ENCODE peak calls at places on chromosomes 16 and 17, in five cellular contexts. One of them, this sample, is unnamed.

GRCh38 chr16:88785106-88785924 is at the start of gene PIEZO1:
- DNase-seq in cardiac muscle cell: peak
- DNase-seq in activated naive CD4-positive, alpha-beta T cell: peak
- DNase-seq in anterior cingulate cortex: peak
- DNase-seq in HFF-Myc: no peak
- DNase-seq in this sample: no peak

GRCh38 chr17:37255434-37255833 is 120.4 kb upstream of the C17orf78 start:
- DNase-seq in cardiac muscle cell: no peak
- DNase-seq in activated naive CD4-positive, alpha-beta T cell: no peak
- DNase-seq in anterior cingulate cortex: no peak
- DNase-seq in HFF-Myc: no peak
- DNase-seq in this sample: no peak

GRCh38 chr17:22310717-22311686 is 618.7 kb downstream of the KCNJ18 start:
- DNase-seq in cardiac muscle cell: no peak
- DNase-seq in activated naive CD4-positive, alpha-beta T cell: no peak
- DNase-seq in anterior cingulate cortex: no peak
- DNase-seq in HFF-Myc: no peak
- DNase-seq in this sample: no peak

GRCh38 chr16:28977703-28978641 is 3.4 kb downstream of the SPNS1 start:
- DNase-seq in cardiac muscle cell: peak
- DNase-seq in activated naive CD4-positive, alpha-beta T cell: peak
- DNase-seq in anterior cingulate cortex: no peak
- DNase-seq in HFF-Myc: no peak
- DNase-seq in this sample: no peak

GRCh38 chr16:86925067-86925791 is 346.9 kb downstream of the FOXL1 start:
- DNase-seq in cardiac muscle cell: peak
- DNase-seq in activated naive CD4-positive, alpha-beta T cell: no peak
- DNase-seq in anterior cingulate cortex: no peak
- DNase-seq in HFF-Myc: no peak
- DNase-seq in this sample: no peak

GRCh38 chr17:43831633-43832032 is 1.3 kb downstream of the MPP3 start:
- DNase-seq in cardiac muscle cell: peak
- DNase-seq in activated naive CD4-positive, alpha-beta T cell: no peak
- DNase-seq in anterior cingulate cortex: no peak
- DNase-seq in HFF-Myc: no peak
- DNase-seq in this sample: no peak

GRCh38 chr17:58283674-58284612 is 3.2 kb upstream of the MPO start:
- DNase-seq in cardiac muscle cell: no peak
- DNase-seq in activated naive CD4-positive, alpha-beta T cell: no peak
- DNase-seq in anterior cingulate cortex: no peak
- DNase-seq in HFF-Myc: no peak
- DNase-seq in this sample: no peak

GRCh38 chr16:7423436-7423941 is 90.8 kb downstream of the RBFOX1 start:
- DNase-seq in cardiac muscle cell: peak
- DNase-seq in activated naive CD4-positive, alpha-beta T cell: no peak
- DNase-seq in anterior cingulate cortex: no peak
- DNase-seq in HFF-Myc: no peak
- DNase-seq in this sample: no peak

GRCh38 chr16:67514382-67514828 is 14.2 kb upstream of the RIPOR1 start:
- DNase-seq in cardiac muscle cell: peak
- DNase-seq in activated naive CD4-positive, alpha-beta T cell: peak
- DNase-seq in anterior cingulate cortex: peak
- DNase-seq in HFF-Myc: peak
- DNase-seq in this sample: no peak

GRCh38 chr17:1590031-1590746 is 27.6 kb upstream of the PITPNA start:
- DNase-seq in cardiac muscle cell: peak
- DNase-seq in activated naive CD4-positive, alpha-beta T cell: no peak
- DNase-seq in anterior cingulate cortex: no peak
- DNase-seq in HFF-Myc: peak
- DNase-seq in this sample: no peak

GRCh38 chr17:50258647-50259483 is 15.4 kb upstream of the TMEM92 start:
- DNase-seq in cardiac muscle cell: no peak
- DNase-seq in activated naive CD4-positive, alpha-beta T cell: no peak
- DNase-seq in anterior cingulate cortex: no peak
- DNase-seq in HFF-Myc: peak
- DNase-seq in this sample: no peak

GRCh38 chr17:30091771-30092170 is 24.8 kb upstream of the NSRP1 start:
- DNase-seq in cardiac muscle cell: no peak
- DNase-seq in activated naive CD4-positive, alpha-beta T cell: no peak
- DNase-seq in anterior cingulate cortex: no peak
- DNase-seq in HFF-Myc: no peak
- DNase-seq in this sample: no peak

GRCh38 chr17:3529817-3530741 is 27.5 kb downstream of the TRPV3 start:
- DNase-seq in cardiac muscle cell: peak
- DNase-seq in activated naive CD4-positive, alpha-beta T cell: no peak
- DNase-seq in anterior cingulate cortex: peak
- DNase-seq in HFF-Myc: no peak
- DNase-seq in this sample: no peak

GRCh38 chr17:49101054-49101534 is 31.5 kb upstream of the B4GALNT2 start:
- DNase-seq in cardiac muscle cell: no peak
- DNase-seq in activated naive CD4-positive, alpha-beta T cell: no peak
- DNase-seq in anterior cingulate cortex: no peak
- DNase-seq in HFF-Myc: no peak
- DNase-seq in this sample: no peak

GRCh38 chr17:32503251-32504165 is 16.7 kb downstream of the CDK5R1 start:
- DNase-seq in cardiac muscle cell: no peak
- DNase-seq in activated naive CD4-positive, alpha-beta T cell: peak
- DNase-seq in anterior cingulate cortex: no peak
- DNase-seq in HFF-Myc: no peak
- DNase-seq in this sample: no peak

GRCh38 chr17:78748730-78749317 is 33.2 kb downstream of the CYTH1 start:
- DNase-seq in cardiac muscle cell: no peak
- DNase-seq in activated naive CD4-positive, alpha-beta T cell: peak
- DNase-seq in anterior cingulate cortex: no peak
- DNase-seq in HFF-Myc: peak
- DNase-seq in this sample: no peak

GRCh38 chr17:66679631-66680517 is 155.0 kb upstream of the CACNG5 start:
- DNase-seq in cardiac muscle cell: no peak
- DNase-seq in activated naive CD4-positive, alpha-beta T cell: no peak
- DNase-seq in anterior cingulate cortex: no peak
- DNase-seq in HFF-Myc: no peak
- DNase-seq in this sample: no peak

GRCh38 chr17:33732116-33732515 is 439.0 kb upstream of the ASIC2 start:
- DNase-seq in cardiac muscle cell: peak
- DNase-seq in activated naive CD4-positive, alpha-beta T cell: no peak
- DNase-seq in anterior cingulate cortex: no peak
- DNase-seq in HFF-Myc: no peak
- DNase-seq in this sample: no peak

GRCh38 chr16:684961-685696 is 995 bp upstream of the JMJD8 start:
- DNase-seq in cardiac muscle cell: no peak
- DNase-seq in activated naive CD4-positive, alpha-beta T cell: no peak
- DNase-seq in anterior cingulate cortex: no peak
- DNase-seq in HFF-Myc: no peak
- DNase-seq in this sample: no peak

GRCh38 chr17:1561420-1562177 is 993 bp downstream of the PITPNA start:
- DNase-seq in cardiac muscle cell: peak
- DNase-seq in activated naive CD4-positive, alpha-beta T cell: peak
- DNase-seq in anterior cingulate cortex: no peak
- DNase-seq in HFF-Myc: no peak
- DNase-seq in this sample: no peak

GRCh38 chr17:77688369-77688768 is 270.1 kb upstream of the TNRC6C start:
- DNase-seq in cardiac muscle cell: no peak
- DNase-seq in activated naive CD4-positive, alpha-beta T cell: no peak
- DNase-seq in anterior cingulate cortex: no peak
- DNase-seq in HFF-Myc: no peak
- DNase-seq in this sample: no peak

GRCh38 chr16:18836702-18837101 is 35.4 kb upstream of the ARL6IP1 start:
- DNase-seq in cardiac muscle cell: no peak
- DNase-seq in activated naive CD4-positive, alpha-beta T cell: no peak
- DNase-seq in anterior cingulate cortex: no peak
- DNase-seq in HFF-Myc: no peak
- DNase-seq in this sample: no peak

GRCh38 chr17:40539711-40540411 is 25.4 kb downstream of the CCR7 start:
- DNase-seq in cardiac muscle cell: peak
- DNase-seq in activated naive CD4-positive, alpha-beta T cell: no peak
- DNase-seq in anterior cingulate cortex: no peak
- DNase-seq in HFF-Myc: no peak
- DNase-seq in this sample: no peak

GRCh38 chr16:67477960-67478554 is 2.9 kb downstream of the ATP6V0D1 start:
- DNase-seq in cardiac muscle cell: no peak
- DNase-seq in activated naive CD4-positive, alpha-beta T cell: no peak
- DNase-seq in anterior cingulate cortex: no peak
- DNase-seq in HFF-Myc: no peak
- DNase-seq in this sample: no peak

GRCh38 chr17:62101519-62101918 is 36.4 kb upstream of the MED13 start:
- DNase-seq in cardiac muscle cell: no peak
- DNase-seq in activated naive CD4-positive, alpha-beta T cell: no peak
- DNase-seq in anterior cingulate cortex: no peak
- DNase-seq in HFF-Myc: no peak
- DNase-seq in this sample: no peak

GRCh38 chr17:77222356-77222755 is 81.6 kb downstream of the SEC14L1 start:
- DNase-seq in cardiac muscle cell: no peak
- DNase-seq in activated naive CD4-positive, alpha-beta T cell: no peak
- DNase-seq in anterior cingulate cortex: no peak
- DNase-seq in HFF-Myc: no peak
- DNase-seq in this sample: no peak

GRCh38 chr17:63714550-63715277 is 14.8 kb upstream of the LIMD2 start:
- DNase-seq in cardiac muscle cell: peak
- DNase-seq in activated naive CD4-positive, alpha-beta T cell: no peak
- DNase-seq in anterior cingulate cortex: no peak
- DNase-seq in HFF-Myc: no peak
- DNase-seq in this sample: no peak

GRCh38 chr17:1972429-1973160 is 52.5 kb downstream of the RTN4RL1 start:
- DNase-seq in cardiac muscle cell: no peak
- DNase-seq in activated naive CD4-positive, alpha-beta T cell: no peak
- DNase-seq in anterior cingulate cortex: no peak
- DNase-seq in HFF-Myc: no peak
- DNase-seq in this sample: no peak

GRCh38 chr17:74680941-74681340 is 31.8 kb downstream of the CD300LF start:
- DNase-seq in cardiac muscle cell: no peak
- DNase-seq in activated naive CD4-positive, alpha-beta T cell: no peak
- DNase-seq in anterior cingulate cortex: no peak
- DNase-seq in HFF-Myc: no peak
- DNase-seq in this sample: no peak

GRCh38 chr16:57263585-57264351 is 18.7 kb downstream of the ARL2BP start:
- DNase-seq in cardiac muscle cell: no peak
- DNase-seq in activated naive CD4-positive, alpha-beta T cell: no peak
- DNase-seq in anterior cingulate cortex: no peak
- DNase-seq in HFF-Myc: no peak
- DNase-seq in this sample: no peak

GRCh38 chr16:11629071-11630030 is 38.9 kb upstream of the SNN start:
- DNase-seq in cardiac muscle cell: no peak
- DNase-seq in activated naive CD4-positive, alpha-beta T cell: no peak
- DNase-seq in anterior cingulate cortex: no peak
- DNase-seq in HFF-Myc: no peak
- DNase-seq in this sample: no peak

GRCh38 chr16:86020971-86021370 is 122.0 kb downstream of the IRF8 start:
- DNase-seq in cardiac muscle cell: no peak
- DNase-seq in activated naive CD4-positive, alpha-beta T cell: no peak
- DNase-seq in anterior cingulate cortex: no peak
- DNase-seq in HFF-Myc: no peak
- DNase-seq in this sample: no peak

GRCh38 chr17:66715745-66716156 is 119.2 kb upstream of the CACNG5 start:
- DNase-seq in cardiac muscle cell: peak
- DNase-seq in activated naive CD4-positive, alpha-beta T cell: no peak
- DNase-seq in anterior cingulate cortex: no peak
- DNase-seq in HFF-Myc: peak
- DNase-seq in this sample: no peak